ENCODE peak calls at places on chromosomes 12 and 14, in seven cellular contexts. P is GM06990; X is activated CD4-positive, alpha-beta T cell treated with anti-CD3 and anti-CD28 coated beads, Interleukin-2, amount 50 U/mL, for 48 hours; O is stimulated activated CD8-positive, alpha-beta memory T cell treated with anti-CD3 and anti-CD28 coated beads, Interleukin-12 subunit alpha, Interleukin-12 subunit beta, amount 100 ng/mL, for 4 hours; I is adipocyte; Y is head of caudate nucleus; W is RWPE1. J is an unnamed sample.

GRCh38 chr12:87827638-87828264 is 201.4 kb downstream of the C12orf50 start:
- DNase-seq in P (no peak), X (no peak), O (no peak), I (peak; percentile 47), Y (no peak), W (peak; percentile 41), J (peak; percentile 97)

GRCh38 chr14:89746654-89747053 is 207.9 kb downstream of the EFCAB11 start:
- DNase-seq in P (no peak), X (no peak), O (no peak), I (no peak), Y (no peak), W (no peak), J (no peak)

GRCh38 chr14:102930138-102930752 is 7.8 kb downstream of the AMN start:
- DNase-seq in P (no peak), X (no peak), O (no peak), I (peak; percentile 17), Y (no peak), W (no peak), J (no peak)

GRCh38 chr12:38556647-38557046 is 240.1 kb downstream of the ALG10B start:
- DNase-seq in P (no peak), X (no peak), O (no peak), I (no peak), Y (no peak), W (no peak), J (no peak)

GRCh38 chr12:5428332-5429221 is 3.3 kb upstream of the NTF3 start:
- DNase-seq in P (no peak), X (no peak), O (no peak), I (peak; percentile 86), Y (no peak), W (no peak), J (no peak)

GRCh38 chr14:76138758-76139723 is 12.7 kb upstream of the GPATCH2L start:
- DNase-seq in P (no peak), X (no peak), O (no peak), I (peak; percentile 27), Y (no peak), W (no peak), J (no peak)

GRCh38 chr12:22100952-22101748 is 55.1 kb downstream of the CMAS start:
- DNase-seq in P (peak; percentile 13), X (peak; percentile 16), O (no peak), I (peak; percentile 74), Y (peak; percentile 37), W (no peak), J (peak; percentile 72)

GRCh38 chr12:49893753-49894752 is 9.6 kb downstream of the FAIM2 start:
- DNase-seq in P (peak; percentile 19), X (no peak), O (no peak), I (no peak), Y (no peak), W (peak; percentile 72), J (peak; percentile 75)

GRCh38 chr12:52199294-52199920 is 7.6 kb upstream of the KRT80 start:
- DNase-seq in P (no peak), X (no peak), O (no peak), I (no peak), Y (no peak), W (no peak), J (no peak)

GRCh38 chr14:64213079-64213478 is 81.1 kb downstream of the ESR2 start:
- DNase-seq in P (no peak), X (no peak), O (no peak), I (no peak), Y (no peak), W (no peak), J (peak; percentile 86)

GRCh38 chr12:131028587-131029338 is 75.1 kb downstream of the ADGRD1 start:
- DNase-seq in P (no peak), X (no peak), O (no peak), I (no peak), Y (no peak), W (no peak), J (peak; percentile 16)